ENCODE peak calls at places on chromosomes 6 and 20, in ten cellular contexts. P is SIG-M5; S is ascending aorta; Q is stimulated activated CD4-positive, alpha-beta T cell treated with anti-CD3 and anti-CD28 coated beads, TNF-alpha, amount 100 ng/mL, for 24 hours; H is mammary epithelial cell; T is neuronal stem cell; R is amygdala; O is putamen; V is fibroblast of pulmonary artery; N is PC-3. J is an unnamed sample.

GRCh38 chr6:13139119-13139518 is 189.2 kb downstream of the TBC1D7 start:
- DNase-seq in P (no peak), S (no peak), Q (no peak), H (no peak), T (no peak), R (no peak), O (no peak), V (no peak), N (no peak), J (no peak)

GRCh38 chr6:36735110-36735971 is 37.7 kb downstream of the RAB44 start:
- DNase-seq in P (no peak), S (peak; percentile 93), Q (no peak), H (no peak), T (no peak), R (peak; percentile 49), O (peak; percentile 25), V (peak; percentile 97), N (peak; percentile 59), J (no peak)

GRCh38 chr6:72621243-72622093 is at the start of gene KCNQ5:
- DNase-seq in P (no peak), S (no peak), Q (peak; percentile 13), H (peak; percentile 20), T (no peak), R (no peak), O (peak; percentile 28), V (no peak), N (no peak), J (no peak)

GRCh38 chr20:33576432-33576883 is 85.7 kb upstream of the C20orf144 start:
- DNase-seq in P (no peak), S (no peak), Q (no peak), H (no peak), T (no peak), R (peak; percentile 15), O (peak; percentile 39), V (no peak), N (no peak), J (no peak)

GRCh38 chr6:158631678-158632537 is 12.6 kb downstream of the DYNLT1 start:
- DNase-seq in P (no peak), S (peak; percentile 85), Q (no peak), H (peak; percentile 51), T (no peak), R (no peak), O (no peak), V (peak; percentile 89), N (peak; percentile 48), J (no peak)

GRCh38 chr20:52497731-52498130 is 306.2 kb upstream of the ZFP64 start:
- DNase-seq in P (no peak), S (no peak), Q (no peak), H (no peak), T (no peak), R (no peak), O (no peak), V (peak; percentile 73), N (no peak), J (no peak)

GRCh38 chr20:51522207-51522606 is 20.3 kb downstream of the NFATC2 start:
- DNase-seq in P (no peak), S (no peak), Q (no peak), H (no peak), T (no peak), R (no peak), O (no peak), V (no peak), N (no peak), J (no peak)

GRCh38 chr6:12033770-12034169 is 21.7 kb downstream of the HIVEP1 start:
- DNase-seq in P (no peak), S (no peak), Q (no peak), H (peak; percentile 81), T (no peak), R (no peak), O (no peak), V (peak; percentile 81), N (peak; percentile 69), J (no peak)

GRCh38 chr20:62898093-62898964 is 28.0 kb downstream of the DIDO1 start:
- DNase-seq in P (no peak), S (no peak), Q (no peak), H (no peak), T (no peak), R (no peak), O (no peak), V (no peak), N (no peak), J (no peak)

GRCh38 chr6:108587258-108588059 is 26.7 kb downstream of the FOXO3 start:
- DNase-seq in P (no peak), S (no peak), Q (no peak), H (peak; percentile 66), T (no peak), R (peak; percentile 43), O (peak; percentile 76), V (peak; percentile 82), N (peak; percentile 56), J (no peak)

GRCh38 chr6:40671338-40672050 is 84.3 kb upstream of the LRFN2 start:
- DNase-seq in P (no peak), S (no peak), Q (no peak), H (no peak), T (no peak), R (no peak), O (no peak), V (no peak), N (peak; percentile 4), J (peak; percentile 98)

GRCh38 chr6:166466178-166467122 is 83.7 kb upstream of the MPC1 start:
- DNase-seq in P (no peak), S (peak; percentile 75), Q (no peak), H (peak; percentile 5), T (no peak), R (no peak), O (no peak), V (peak; percentile 91), N (peak; percentile 31), J (no peak)

GRCh38 chr6:33728438-33728837 is 16.9 kb upstream of the UQCC2 start:
- DNase-seq in P (no peak), S (no peak), Q (no peak), H (no peak), T (no peak), R (no peak), O (no peak), V (no peak), N (no peak), J (no peak)

GRCh38 chr6:124517339-124517738 is 444.9 kb upstream of the RNF217 start:
- DNase-seq in P (no peak), S (no peak), Q (no peak), H (no peak), T (no peak), R (no peak), O (no peak), V (no peak), N (no peak), J (no peak)

GRCh38 chr20:44709380-44709779 is 5.8 kb upstream of the CCN5 start:
- DNase-seq in P (no peak), S (no peak), Q (no peak), H (no peak), T (no peak), R (no peak), O (no peak), V (no peak), N (no peak), J (no peak)

GRCh38 chr6:120077489-120077888 is 727.9 kb upstream of the MAN1A1 start:
- DNase-seq in P (no peak), S (no peak), Q (no peak), H (peak; percentile 8), T (no peak), R (no peak), O (no peak), V (peak; percentile 1), N (peak; percentile 45), J (no peak)

GRCh38 chr6:13624871-13625288 is 9.7 kb downstream of the NOL7 start:
- DNase-seq in P (no peak), S (no peak), Q (no peak), H (peak; percentile 21), T (no peak), R (no peak), O (no peak), V (peak; percentile 65), N (peak; percentile 69), J (peak; percentile 58)

GRCh38 chr6:82823361-82823760 is 242.3 kb downstream of the UBE3D start:
- DNase-seq in P (no peak), S (no peak), Q (no peak), H (no peak), T (no peak), R (no peak), O (no peak), V (no peak), N (no peak), J (no peak)

GRCh38 chr6:77926198-77926752 is 273.4 kb downstream of the MEI4 start:
- DNase-seq in P (no peak), S (no peak), Q (no peak), H (peak; percentile 5), T (peak; percentile 1), R (no peak), O (no peak), V (no peak), N (peak; percentile 1), J (no peak)

GRCh38 chr6:38282911-38283310 is 356.8 kb downstream of the BTBD9 start:
- DNase-seq in P (no peak), S (no peak), Q (no peak), H (no peak), T (no peak), R (no peak), O (no peak), V (no peak), N (peak; percentile 66), J (no peak)

GRCh38 chr20:45269056-45269455 is 14.7 kb upstream of the SLPI start:
- DNase-seq in P (no peak), S (no peak), Q (no peak), H (no peak), T (no peak), R (no peak), O (no peak), V (no peak), N (no peak), J (no peak)

GRCh38 chr20:24502184-24502583 is 32.8 kb downstream of the SYNDIG1 start:
- DNase-seq in P (no peak), S (peak; percentile 75), Q (no peak), H (peak; percentile 60), T (no peak), R (peak; percentile 74), O (peak; percentile 64), V (peak; percentile 38), N (no peak), J (no peak)

GRCh38 chr20:12056836-12057235 is 139.1 kb downstream of the BTBD3 start:
- DNase-seq in P (no peak), S (no peak), Q (no peak), H (no peak), T (no peak), R (no peak), O (no peak), V (no peak), N (no peak), J (no peak)

GRCh38 chr20:59828478-59829414 is 104.7 kb downstream of the SYCP2 start:
- DNase-seq in P (no peak), S (peak; percentile 54), Q (no peak), H (no peak), T (no peak), R (no peak), O (no peak), V (no peak), N (no peak), J (no peak)

GRCh38 chr20:8805737-8806442 is 263.0 kb upstream of the PLCB4 start:
- DNase-seq in P (no peak), S (no peak), Q (no peak), H (peak; percentile 32), T (no peak), R (no peak), O (no peak), V (no peak), N (peak; percentile 44), J (no peak)

GRCh38 chr6:166998256-166999144 is 697 bp upstream of the CEP43 start:
- DNase-seq in P (no peak), S (peak; percentile 65), Q (no peak), H (peak; percentile 24), T (peak; percentile 21), R (no peak), O (no peak), V (no peak), N (no peak), J (no peak)

GRCh38 chr20:57442888-57443239 is 51.7 kb downstream of the RBM38 start:
- DNase-seq in P (no peak), S (no peak), Q (no peak), H (no peak), T (no peak), R (no peak), O (no peak), V (no peak), N (no peak), J (peak; percentile 37)

GRCh38 chr6:90186637-90187361 is 109.8 kb downstream of the BACH2 start:
- DNase-seq in P (no peak), S (no peak), Q (no peak), H (peak; percentile 37), T (no peak), R (no peak), O (no peak), V (no peak), N (no peak), J (peak; percentile 53)